ENCODE peak calls at places on chromosome 19, in five cellular contexts. Q is AG04449; Y is stimulated activated CD8-positive, alpha-beta memory T cell treated with anti-CD3 and anti-CD28 coated beads, Interleukin-2, amount 100 ng/mL, for 1 hour; M is activated T-helper 1 cell treated with Interleukin-2 at 50 U/mL for 16 hours; A is germinal center. P is an unnamed sample.

GRCh38 chr19:57701625-57702024 is 7.4 kb downstream of the ZNF154 start:
- DNase-seq in Q (no peak), Y (no peak), M (no peak), A (no peak), P (no peak)

GRCh38 chr19:51415187-51415586 is 2.3 kb downstream of the SIGLEC10 start:
- DNase-seq in Q (no peak), Y (no peak), M (no peak), A (no peak), P (no peak)

GRCh38 chr19:40755248-40755624 is 4.2 kb downstream of the SNRPA start:
- DNase-seq in Q (no peak), Y (no peak), M (no peak), A (no peak), P (no peak)

GRCh38 chr19:30792561-30793505 is 420.6 kb downstream of the ZNF536 start:
- DNase-seq in Q (no peak), Y (no peak), M (no peak), A (no peak), P (no peak)

GRCh38 chr19:50378169-50378862 is 2.1 kb downstream of the NR1H2 start:
- DNase-seq in Q (no peak), Y (no peak), M (no peak), A (no peak), P (no peak)

GRCh38 chr19:1411255-1412191 is 4.1 kb downstream of the DAZAP1 start:
- DNase-seq in Q (no peak), Y (no peak), M (no peak), A (no peak), P (no peak)

GRCh38 chr19:43562698-43563241 is 12.6 kb downstream of the XRCC1 start:
- DNase-seq in Q (peak; percentile 76), Y (peak; percentile 59), M (peak; percentile 68), A (peak; percentile 69), P (no peak)

GRCh38 chr19:1260749-1261511 is 8.2 kb upstream of the CIRBP start:
- DNase-seq in Q (no peak), Y (peak; percentile 96), M (peak; percentile 98), A (peak; percentile 94), P (peak; percentile 92)

GRCh38 chr19:38565686-38566105 is 52.1 kb downstream of the MAP4K1 start:
- DNase-seq in Q (no peak), Y (no peak), M (no peak), A (no peak), P (no peak)

GRCh38 chr19:35673121-35673804 is 6.9 kb downstream of the UPK1A start:
- DNase-seq in Q (no peak), Y (peak; percentile 5), M (peak; percentile 15), A (peak; percentile 30), P (peak; percentile 87)

GRCh38 chr19:10352764-10353671 is 13.6 kb upstream of the ICAM3 start:
- DNase-seq in Q (no peak), Y (no peak), M (no peak), A (no peak), P (no peak)

GRCh38 chr19:48844472-48844871 is 8.2 kb upstream of the HSD17B14 start:
- DNase-seq in Q (no peak), Y (no peak), M (no peak), A (no peak), P (peak; percentile 69)